ENCODE peak calls at places on chromosome 1, in five cellular contexts. E, G, H, B and Q are unnamed samples.

GRCh38 chr1:21059021-21059420 is 117.7 kb downstream of the EIF4G3 start:
- DNase-seq in G (peak), H (no peak), B (no peak), E (no peak), Q (no peak)

GRCh38 chr1:2279210-2279639 is 51.1 kb downstream of the SKI start:
- DNase-seq in H (peak), E (peak), B (peak), G (peak), Q (peak)

GRCh38 chr1:43008425-43009108 is 49.9 kb upstream of the SLC2A1 start:
- DNase-seq in B (peak), G (no peak), E (peak), H (no peak), Q (no peak)

GRCh38 chr1:111281411-111281810 is 9.2 kb upstream of the CHIA start:
- DNase-seq in B (no peak), E (no peak), H (peak), G (peak), Q (no peak)

GRCh38 chr1:116720406-116721071 is 33.7 kb upstream of the CD2 start:
- DNase-seq in H (no peak), G (no peak), E (no peak), B (no peak), Q (no peak)

GRCh38 chr1:184622136-184622823 is 132.4 kb downstream of the EDEM3 start:
- DNase-seq in B (no peak), G (peak), H (peak), E (no peak), Q (peak)

GRCh38 chr1:119626841-119627240 is 21.2 kb downstream of the ZNF697 start:
- DNase-seq in B (no peak), G (peak), H (peak), E (no peak), Q (peak)

GRCh38 chr1:119742193-119742592 is 26.5 kb downstream of the HMGCS2 start:
- DNase-seq in H (peak), G (peak), B (no peak), E (no peak), Q (no peak)

GRCh38 chr1:176619261-176619660 is 156.3 kb downstream of the PAPPA2 start:
- DNase-seq in G (no peak), B (no peak), H (no peak), E (no peak), Q (no peak)

GRCh38 chr1:16371725-16372124 is 4.7 kb downstream of the SZRD1 start:
- DNase-seq in H (peak), G (peak), B (no peak), E (no peak), Q (peak)

GRCh38 chr1:229284887-229285286 is 14.0 kb downstream of the RAB4A start:
- DNase-seq in H (no peak), B (no peak), E (no peak), G (no peak), Q (no peak)

GRCh38 chr1:91700332-91700731 is 185.6 kb downstream of the TGFBR3 start:
- DNase-seq in E (no peak), B (no peak), G (peak), H (no peak), Q (no peak)

DNA sequence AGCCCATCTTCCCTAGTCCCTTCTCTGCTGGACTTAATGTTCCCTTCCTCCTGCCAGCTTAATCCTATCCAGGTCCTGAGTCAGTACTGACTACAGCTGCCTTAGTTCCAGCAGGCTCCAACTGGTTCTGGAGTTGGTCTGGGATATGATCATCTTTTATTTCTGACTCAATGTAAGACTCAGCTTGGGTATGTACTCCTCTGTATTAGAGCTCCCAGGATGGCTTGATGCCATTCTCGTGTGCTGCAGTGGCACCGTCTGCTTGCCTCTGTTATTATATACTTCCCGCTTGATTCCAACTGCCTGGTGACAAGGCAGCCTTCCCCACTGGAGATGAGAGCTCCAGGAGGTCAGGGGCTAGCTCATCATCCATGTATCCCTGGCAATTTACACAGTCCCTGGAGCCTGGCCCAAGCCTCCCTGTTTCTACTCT is 164.4 kb upstream of the DPT start:
- DNase-seq in H (no peak), G (peak), B (no peak), E (no peak), Q (no peak)
- H2AFZ ChIP-seq in H (no peak), G (peak), B (peak), E (no peak), Q (no peak)

DNA sequence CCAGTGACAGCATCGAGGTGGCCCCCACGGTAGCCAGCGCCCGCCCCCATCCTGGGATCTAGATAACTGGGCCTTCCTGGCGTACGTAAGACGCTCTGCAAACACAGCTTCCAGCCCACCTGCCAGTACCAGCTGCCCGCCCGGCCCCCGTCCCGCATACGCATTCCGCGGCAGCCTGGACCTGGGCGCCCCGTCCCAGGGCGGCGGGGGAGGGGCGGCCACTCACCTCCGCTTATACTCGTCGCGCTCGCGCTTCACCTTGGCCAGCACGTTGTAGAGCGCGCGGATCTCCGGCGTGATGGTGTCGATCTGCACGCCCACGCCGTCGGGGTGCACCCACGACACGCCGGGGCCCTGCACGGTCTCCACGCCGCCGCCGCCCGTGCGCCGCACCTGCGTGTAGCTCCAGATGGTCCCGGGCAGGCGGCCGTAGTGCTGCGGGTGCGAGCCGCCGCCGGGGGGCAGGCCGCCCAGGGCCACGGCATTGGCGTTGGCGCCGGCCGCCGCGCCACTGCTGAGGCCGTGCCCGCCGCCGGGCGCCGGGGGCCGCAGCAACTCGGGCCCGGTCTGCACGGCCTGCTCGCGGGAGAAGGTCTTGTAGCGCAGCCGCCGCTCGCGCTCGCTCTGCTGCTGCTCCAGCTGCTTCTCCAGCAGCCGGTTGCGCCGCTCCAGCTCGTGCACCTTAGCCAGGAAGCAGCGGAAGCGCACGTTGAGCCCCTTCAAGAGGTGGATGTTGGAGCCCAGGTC is 861 bp downstream of the IFFO2 start:
- DNase-seq in G (peak), E (no peak), B (peak), H (no peak), Q (peak)
- H2AFZ ChIP-seq in G (peak), E (peak), B (no peak), H (no peak), Q (peak)

GRCh38 chr1:233607252-233608119 is 6.4 kb upstream of the KCNK1 start:
- DNase-seq in G (peak), E (no peak), H (peak), B (no peak), Q (no peak)
- H2AFZ ChIP-seq in G (no peak), E (no peak), H (no peak), B (no peak), Q (no peak)

GRCh38 chr1:39926343-39926769 is 24.6 kb upstream of the MYCL start:
- DNase-seq in G (peak), E (no peak), B (no peak), H (peak), Q (no peak)
- H2AFZ ChIP-seq in G (no peak), E (peak), B (no peak), H (peak), Q (no peak)